ENCODE peak calls at places on chromosomes 7 and 10, in eight cellular contexts. One of them, this sample, is unnamed.

GRCh38 chr10:98308602-98309365 is 40.8 kb upstream of the LOXL4 start:
- DNase-seq in psoas muscle: no peak
- DNase-seq in neural progenitor cell: peak; percentile 45
- DNase-seq in breast epithelium: no peak
- DNase-seq in fibroblast of lung: no peak
- DNase-seq in epithelial cell of esophagus: no peak
- DNase-seq in GM23338: peak; percentile 70
- DNase-seq in fibroblast of pulmonary artery: no peak
- DNase-seq in this sample: no peak

GRCh38 chr7:12674861-12675260 is 12.6 kb upstream of the ARL4A start:
- DNase-seq in psoas muscle: no peak
- DNase-seq in fibroblast of pulmonary artery: peak; percentile 76
- DNase-seq in neural progenitor cell: peak; percentile 41
- DNase-seq in epithelial cell of esophagus: peak; percentile 59
- DNase-seq in GM23338: peak; percentile 83
- DNase-seq in breast epithelium: no peak
- DNase-seq in fibroblast of lung: no peak
- DNase-seq in this sample: peak; percentile 42

GRCh38 chr7:74525881-74526280 is 72.2 kb downstream of the GTF2IRD1 start:
- DNase-seq in breast epithelium: peak; percentile 76
- DNase-seq in psoas muscle: no peak
- DNase-seq in fibroblast of lung: no peak
- DNase-seq in GM23338: peak; percentile 87
- DNase-seq in epithelial cell of esophagus: peak; percentile 89
- DNase-seq in neural progenitor cell: no peak
- DNase-seq in fibroblast of pulmonary artery: no peak
- DNase-seq in this sample: peak; percentile 82

GRCh38 chr7:38374507-38374906 is 101.1 kb upstream of the TARP start:
- DNase-seq in GM23338: peak; percentile 80
- DNase-seq in fibroblast of lung: peak; percentile 12
- DNase-seq in breast epithelium: no peak
- DNase-seq in psoas muscle: no peak
- DNase-seq in epithelial cell of esophagus: no peak
- DNase-seq in fibroblast of pulmonary artery: peak; percentile 63
- DNase-seq in neural progenitor cell: peak; percentile 72
- DNase-seq in this sample: peak; percentile 24

GRCh38 chr10:71396084-71396713 is 521 bp upstream of the CDH23 start:
- DNase-seq in epithelial cell of esophagus: peak; percentile 42
- DNase-seq in fibroblast of lung: peak; percentile 16
- DNase-seq in psoas muscle: peak; percentile 49
- DNase-seq in breast epithelium: peak; percentile 55
- DNase-seq in neural progenitor cell: peak; percentile 93
- DNase-seq in fibroblast of pulmonary artery: peak; percentile 3
- DNase-seq in GM23338: peak; percentile 91
- DNase-seq in this sample: no peak

GRCh38 chr10:100632027-100632426 is 96.3 kb downstream of the HIF1AN start:
- DNase-seq in fibroblast of pulmonary artery: no peak
- DNase-seq in psoas muscle: no peak
- DNase-seq in neural progenitor cell: no peak
- DNase-seq in epithelial cell of esophagus: no peak
- DNase-seq in breast epithelium: no peak
- DNase-seq in fibroblast of lung: no peak
- DNase-seq in GM23338: no peak
- DNase-seq in this sample: no peak

GRCh38 chr7:50656141-50656895 is 91.1 kb upstream of the DDC start:
- DNase-seq in fibroblast of pulmonary artery: no peak
- DNase-seq in breast epithelium: no peak
- DNase-seq in epithelial cell of esophagus: no peak
- DNase-seq in GM23338: no peak
- DNase-seq in fibroblast of lung: no peak
- DNase-seq in neural progenitor cell: no peak
- DNase-seq in psoas muscle: peak; percentile 79
- DNase-seq in this sample: no peak

GRCh38 chr10:96588060-96588554 is 1.3 kb upstream of the TM9SF3 start:
- DNase-seq in epithelial cell of esophagus: no peak
- DNase-seq in neural progenitor cell: no peak
- DNase-seq in psoas muscle: no peak
- DNase-seq in fibroblast of lung: no peak
- DNase-seq in GM23338: no peak
- DNase-seq in breast epithelium: no peak
- DNase-seq in fibroblast of pulmonary artery: no peak
- DNase-seq in this sample: no peak

GRCh38 chr7:95509199-95509598 is 23.5 kb downstream of the ASB4 start:
- DNase-seq in neural progenitor cell: peak; percentile 97
- DNase-seq in psoas muscle: no peak
- DNase-seq in fibroblast of pulmonary artery: peak; percentile 68
- DNase-seq in GM23338: peak; percentile 86
- DNase-seq in epithelial cell of esophagus: peak; percentile 11
- DNase-seq in fibroblast of lung: peak; percentile 80
- DNase-seq in breast epithelium: no peak
- DNase-seq in this sample: no peak

GRCh38 chr10:126430512-126430911 is 42.2 kb upstream of the ADAM12 start:
- DNase-seq in epithelial cell of esophagus: no peak
- DNase-seq in neural progenitor cell: no peak
- DNase-seq in GM23338: no peak
- DNase-seq in fibroblast of pulmonary artery: no peak
- DNase-seq in breast epithelium: no peak
- DNase-seq in psoas muscle: no peak
- DNase-seq in fibroblast of lung: no peak
- DNase-seq in this sample: no peak

GRCh38 chr10:124307531-124308350 is 111.0 kb downstream of the OAT start:
- DNase-seq in epithelial cell of esophagus: no peak
- DNase-seq in neural progenitor cell: no peak
- DNase-seq in fibroblast of lung: no peak
- DNase-seq in GM23338: no peak
- DNase-seq in fibroblast of pulmonary artery: no peak
- DNase-seq in breast epithelium: peak; percentile 12
- DNase-seq in psoas muscle: no peak
- DNase-seq in this sample: no peak

GRCh38 chr7:48298779-48299178 is 127.5 kb downstream of the ABCA13 start:
- DNase-seq in breast epithelium: no peak
- DNase-seq in neural progenitor cell: no peak
- DNase-seq in epithelial cell of esophagus: peak; percentile 94
- DNase-seq in fibroblast of pulmonary artery: peak; percentile 18
- DNase-seq in fibroblast of lung: peak; percentile 83
- DNase-seq in GM23338: no peak
- DNase-seq in psoas muscle: no peak
- DNase-seq in this sample: peak; percentile 97

GRCh38 chr7:94061316-94061715 is 57.2 kb upstream of the BET1 start:
- DNase-seq in breast epithelium: no peak
- DNase-seq in fibroblast of lung: no peak
- DNase-seq in fibroblast of pulmonary artery: no peak
- DNase-seq in GM23338: no peak
- DNase-seq in epithelial cell of esophagus: no peak
- DNase-seq in psoas muscle: no peak
- DNase-seq in neural progenitor cell: no peak
- DNase-seq in this sample: no peak

GRCh38 chr7:94057955-94058354 is 53.8 kb upstream of the BET1 start:
- DNase-seq in epithelial cell of esophagus: no peak
- DNase-seq in neural progenitor cell: no peak
- DNase-seq in fibroblast of pulmonary artery: no peak
- DNase-seq in fibroblast of lung: no peak
- DNase-seq in psoas muscle: no peak
- DNase-seq in GM23338: no peak
- DNase-seq in breast epithelium: no peak
- DNase-seq in this sample: no peak

GRCh38 chr7:94060772-94061171 is 56.6 kb upstream of the BET1 start:
- DNase-seq in psoas muscle: no peak
- DNase-seq in GM23338: no peak
- DNase-seq in neural progenitor cell: no peak
- DNase-seq in epithelial cell of esophagus: no peak
- DNase-seq in fibroblast of pulmonary artery: peak; percentile 36
- DNase-seq in fibroblast of lung: peak; percentile 91
- DNase-seq in breast epithelium: no peak
- DNase-seq in this sample: peak; percentile 55

GRCh38 chr7:94062372-94062771 is 58.2 kb upstream of the BET1 start:
- DNase-seq in neural progenitor cell: no peak
- DNase-seq in fibroblast of lung: peak; percentile 70
- DNase-seq in fibroblast of pulmonary artery: no peak
- DNase-seq in epithelial cell of esophagus: no peak
- DNase-seq in GM23338: no peak
- DNase-seq in psoas muscle: no peak
- DNase-seq in breast epithelium: no peak
- DNase-seq in this sample: no peak

DNA sequence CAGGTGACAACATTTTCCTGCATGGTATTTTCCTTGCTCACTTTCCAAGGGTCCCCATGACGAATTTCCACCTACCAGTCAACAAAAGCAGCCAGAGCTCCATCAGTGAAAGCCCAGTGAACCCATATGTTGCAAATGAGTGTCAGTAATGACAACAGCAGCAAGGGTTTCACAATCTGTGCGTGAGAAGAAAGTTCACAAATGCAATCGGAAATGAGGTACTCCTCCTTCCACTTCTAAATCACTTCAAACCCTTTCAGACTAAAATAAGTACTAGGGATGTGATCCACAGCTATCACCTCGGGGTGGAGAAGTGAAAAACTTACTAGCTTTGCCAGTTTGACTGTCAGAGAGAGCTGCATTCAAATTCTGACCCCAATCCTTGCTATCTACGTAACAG is 55.6 kb upstream of the BET1 start:
- DNase-seq in fibroblast of lung: peak; percentile 70
- DNase-seq in breast epithelium: no peak
- DNase-seq in epithelial cell of esophagus: peak; percentile 39
- DNase-seq in psoas muscle: no peak
- DNase-seq in fibroblast of pulmonary artery: peak; percentile 89
- DNase-seq in GM23338: no peak
- DNase-seq in neural progenitor cell: no peak
- DNase-seq in this sample: peak; percentile 73
- H3K4me3 ChIP-seq in fibroblast of lung: no peak overlapping the region
- H3K4me3 ChIP-seq in breast epithelium: no peak overlapping the region
- H3K4me3 ChIP-seq in epithelial cell of esophagus: no peak overlapping the region
- H3K4me3 ChIP-seq in psoas muscle: no peak overlapping the region
- H3K4me3 ChIP-seq in fibroblast of pulmonary artery: no peak overlapping the region
- H3K4me3 ChIP-seq in GM23338: no peak overlapping the region
- H3K4me3 ChIP-seq in neural progenitor cell: no peak overlapping the region
- H3K4me3 ChIP-seq in this sample: no peak overlapping the region

GRCh38 chr7:149764481-149765398 is 8.6 kb downstream of the ZNF467 start:
- DNase-seq in fibroblast of pulmonary artery: no peak
- DNase-seq in fibroblast of lung: no peak
- DNase-seq in psoas muscle: no peak
- DNase-seq in epithelial cell of esophagus: peak; percentile 46
- DNase-seq in GM23338: peak; percentile 76
- DNase-seq in neural progenitor cell: peak; percentile 87
- DNase-seq in breast epithelium: no peak
- DNase-seq in this sample: no peak
- TF ChIP-seq CTCF in fibroblast of pulmonary artery: no peak
- TF ChIP-seq CTCF in fibroblast of lung: no peak
- TF ChIP-seq CTCF in psoas muscle: peak; percentile 40
- TF ChIP-seq CTCF in epithelial cell of esophagus: peak; percentile 7
- TF ChIP-seq CTCF in GM23338: peak; percentile 46
- TF ChIP-seq CTCF in neural progenitor cell: peak; percentile 49
- TF ChIP-seq CTCF in breast epithelium: no peak
- TF ChIP-seq CTCF in this sample: peak; percentile 30

DNA sequence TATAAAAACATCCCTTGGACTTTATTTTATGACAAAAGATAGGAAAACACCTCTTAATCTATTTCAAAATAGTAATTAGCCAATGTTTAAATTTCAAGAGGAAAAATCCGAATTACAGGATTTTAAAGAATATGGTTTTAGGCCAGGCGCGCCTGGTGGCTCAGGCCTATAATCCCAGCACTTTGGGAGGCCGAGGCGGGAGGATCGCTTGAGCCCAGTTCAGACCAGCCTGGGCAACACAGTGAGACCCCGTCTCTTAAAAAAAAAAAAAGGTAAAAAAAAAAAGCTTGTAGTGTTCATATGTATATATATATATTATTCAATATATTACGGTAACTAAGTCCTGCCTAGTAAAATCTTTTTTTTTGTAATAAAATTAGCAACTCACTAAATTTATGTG is 1.4 kb downstream of the BNIP3 start:
- DNase-seq in fibroblast of pulmonary artery: no peak
- DNase-seq in fibroblast of lung: no peak
- DNase-seq in GM23338: no peak
- DNase-seq in epithelial cell of esophagus: no peak
- DNase-seq in psoas muscle: no peak
- DNase-seq in neural progenitor cell: no peak
- DNase-seq in breast epithelium: peak; percentile 2
- DNase-seq in this sample: no peak
- H3K4me3 ChIP-seq in fibroblast of pulmonary artery: peak overlapping the region; percentile 73
- H3K4me3 ChIP-seq in fibroblast of lung: peak overlapping the region; percentile 69
- H3K4me3 ChIP-seq in GM23338: peak overlapping the region; percentile 49
- H3K4me3 ChIP-seq in epithelial cell of esophagus: peak overlapping the region; percentile 80
- H3K4me3 ChIP-seq in psoas muscle: peak overlapping the region; percentile 91
- H3K4me3 ChIP-seq in neural progenitor cell: peak overlapping the region; percentile 91
- H3K4me3 ChIP-seq in breast epithelium: peak overlapping the region; percentile 94
- H3K4me3 ChIP-seq in this sample: peak overlapping the region; percentile 87

GRCh38 chr7:127589901-127590300 is 1.7 kb downstream of the ARF5 start:
- DNase-seq in fibroblast of lung: no peak
- DNase-seq in breast epithelium: no peak
- DNase-seq in epithelial cell of esophagus: no peak
- DNase-seq in neural progenitor cell: no peak
- DNase-seq in GM23338: no peak
- DNase-seq in fibroblast of pulmonary artery: no peak
- DNase-seq in psoas muscle: no peak
- DNase-seq in this sample: no peak

GRCh38 chr7:127587663-127588018 is 570 bp upstream of the ARF5 start:
- DNase-seq in GM23338: peak; percentile 42
- DNase-seq in breast epithelium: no peak
- DNase-seq in fibroblast of lung: no peak
- DNase-seq in psoas muscle: no peak
- DNase-seq in epithelial cell of esophagus: no peak
- DNase-seq in fibroblast of pulmonary artery: no peak
- DNase-seq in neural progenitor cell: no peak
- DNase-seq in this sample: no peak

GRCh38 chr7:127588019-127588696 is at the start of gene ARF5:
- DNase-seq in fibroblast of lung: peak; percentile 70
- DNase-seq in epithelial cell of esophagus: peak; percentile 84
- DNase-seq in fibroblast of pulmonary artery: peak; percentile 80
- DNase-seq in breast epithelium: peak; percentile 86
- DNase-seq in GM23338: peak; percentile 92
- DNase-seq in neural progenitor cell: peak; percentile 93
- DNase-seq in psoas muscle: peak; percentile 89
- DNase-seq in this sample: peak; percentile 58

GRCh38 chr7:127591189-127591588 is 2.3 kb upstream of the FSCN3 start:
- DNase-seq in psoas muscle: no peak
- DNase-seq in epithelial cell of esophagus: no peak
- DNase-seq in fibroblast of lung: no peak
- DNase-seq in neural progenitor cell: no peak
- DNase-seq in breast epithelium: no peak
- DNase-seq in GM23338: no peak
- DNase-seq in fibroblast of pulmonary artery: no peak
- DNase-seq in this sample: no peak

DNA sequence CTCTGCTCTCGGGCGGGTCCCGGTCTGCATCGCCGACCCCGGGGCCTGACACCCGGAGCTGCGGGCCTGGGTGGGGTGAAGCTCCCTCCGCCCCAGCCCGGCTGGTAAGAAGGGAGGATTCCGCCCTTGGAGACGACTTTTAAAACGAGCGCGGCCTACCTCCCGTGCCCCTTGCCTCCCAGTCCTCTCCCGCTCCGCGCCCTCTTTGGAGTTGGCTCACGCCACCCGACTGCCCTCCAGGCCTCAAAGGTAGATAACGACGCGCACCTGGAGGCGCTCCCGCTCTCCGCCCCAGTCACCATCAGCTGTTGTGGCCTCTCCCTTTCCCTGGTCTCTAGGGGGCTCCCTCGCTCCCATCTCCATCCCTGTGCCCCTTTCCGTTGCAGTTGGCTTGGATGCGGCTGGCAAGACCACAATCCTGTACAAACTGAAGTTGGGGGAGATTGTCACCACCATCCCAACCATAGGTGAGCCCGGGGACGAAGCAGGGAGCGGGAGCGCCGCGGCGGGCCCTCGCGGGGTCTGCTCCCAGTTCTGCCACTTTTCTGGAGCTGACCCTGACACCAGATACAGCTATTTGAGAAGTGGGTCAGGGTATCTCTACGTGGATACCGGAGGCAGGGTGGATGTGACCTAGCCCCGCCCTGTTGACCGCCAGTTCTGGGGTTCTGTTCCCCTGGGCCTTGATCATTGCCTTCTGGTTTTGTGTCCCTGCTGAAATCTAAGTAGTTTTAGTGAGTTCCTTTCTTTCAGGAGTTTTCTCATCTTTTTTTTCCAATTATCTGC is 679 bp downstream of the ARF5 start:
- DNase-seq in neural progenitor cell: peak; percentile 84
- DNase-seq in breast epithelium: peak; percentile 61
- DNase-seq in epithelial cell of esophagus: peak; percentile 59
- DNase-seq in fibroblast of pulmonary artery: peak; percentile 46
- DNase-seq in psoas muscle: peak; percentile 41
- DNase-seq in fibroblast of lung: peak; percentile 49
- DNase-seq in GM23338: peak; percentile 91
- DNase-seq in this sample: peak; percentile 41
- TF ChIP-seq CTCF in neural progenitor cell: peak; percentile 70
- TF ChIP-seq CTCF in breast epithelium: no peak
- TF ChIP-seq CTCF in epithelial cell of esophagus: peak; percentile 43
- TF ChIP-seq CTCF in fibroblast of pulmonary artery: peak; percentile 63
- TF ChIP-seq CTCF in psoas muscle: peak; percentile 27
- TF ChIP-seq CTCF in fibroblast of lung: peak; percentile 61
- TF ChIP-seq CTCF in GM23338: peak; percentile 92
- TF ChIP-seq CTCF in this sample: peak; percentile 73

This sample was measured in bronchial epithelial cell.